ENCODE peak calls at places on chromosome 3, in four cellular contexts. B is cardiac muscle cell, G is spleen, K is left ventricle myocardium inferior. T is an unnamed sample.
A peak's percentile ranks its signal among the peaks of the same experiment; 100 is the strongest.

GRCh38 chr3:10788451-10788850 is 27.6 kb upstream of the SLC6A11 start:
- DNase-seq in B (no peak), G (no peak), K (no peak), T (no peak)

GRCh38 chr3:195453236-195453635 is 10.4 kb upstream of the ACAP2 start:
- DNase-seq in B (no peak), G (no peak), K (no peak), T (no peak)

GRCh38 chr3:197083486-197083885 is 53.9 kb upstream of the MELTF start:
- DNase-seq in B (peak; percentile 82), G (no peak), K (no peak), T (no peak)

GRCh38 chr3:69343875-69344274 is 42.0 kb downstream of the FRMD4B start:
- DNase-seq in B (no peak), G (no peak), K (no peak), T (no peak)

GRCh38 chr3:43481325-43481860 is 140.4 kb downstream of the ANO10 start:
- DNase-seq in B (no peak), G (no peak), K (no peak), T (no peak)

GRCh38 chr3:62109534-62109933 is 263.8 kb downstream of the FEZF2 start:
- DNase-seq in B (peak; percentile 98), G (no peak), K (peak; percentile 40), T (no peak)

GRCh38 chr3:45730409-45731154 is 41.4 kb downstream of the SACM1L start:
- DNase-seq in B (no peak), G (no peak), K (no peak), T (no peak)

GRCh38 chr3:45010718-45011355 is 15.3 kb upstream of the CLEC3B start:
- DNase-seq in B (peak; percentile 57), G (no peak), K (no peak), T (no peak)

GRCh38 chr3:40718681-40719080 is 193.9 kb downstream of the ZNF621 start:
- DNase-seq in B (no peak), G (no peak), K (no peak), T (no peak)

GRCh38 chr3:12705981-12706380 is 42.1 kb upstream of the RAF1 start:
- DNase-seq in B (peak; percentile 72), G (no peak), K (no peak), T (no peak)

GRCh38 chr3:50272911-50273688 is 4.2 kb downstream of the SEMA3B start:
- DNase-seq in B (peak; percentile 77), G (peak; percentile 97), K (peak; percentile 85), T (peak; percentile 92)

GRCh38 chr3:194685050-194685722 is 497 bp upstream of the FAM43A start:
- DNase-seq in B (no peak), G (no peak), K (no peak), T (no peak)

GRCh38 chr3:28651159-28651558 is 302.5 kb upstream of the AZI2 start:
- DNase-seq in B (peak; percentile 29), G (no peak), K (no peak), T (no peak)

GRCh38 chr3:172646439-172647015 is 64.3 kb downstream of the NCEH1 start:
- DNase-seq in B (peak; percentile 88), G (no peak), K (no peak), T (no peak)

GRCh38 chr3:58082047-58082446 is 73.8 kb downstream of the FLNB start:
- DNase-seq in B (peak; percentile 73), G (no peak), K (no peak), T (no peak)

GRCh38 chr3:107752202-107752990 is 229.6 kb downstream of the BBX start:
- DNase-seq in B (peak; percentile 52), G (no peak), K (no peak), T (no peak)

GRCh38 chr3:60998855-60999254 is 252.4 kb downstream of the FHIT start:
- DNase-seq in B (no peak), G (no peak), K (no peak), T (no peak)

GRCh38 chr3:187276397-187277128 is 15.0 kb downstream of the MASP1 start:
- DNase-seq in B (no peak), G (no peak), K (no peak), T (no peak)

GRCh38 chr3:25103391-25103790 is 324.7 kb upstream of the RARB start:
- DNase-seq in B (no peak), G (no peak), K (no peak), T (no peak)

GRCh38 chr3:58222161-58222724 is 11.5 kb upstream of the DNASE1L3 start:
- DNase-seq in B (no peak), G (no peak), K (no peak), T (no peak)

GRCh38 chr3:71391361-71391760 is 192.2 kb downstream of the FOXP1 start:
- DNase-seq in B (no peak), G (no peak), K (no peak), T (no peak)

GRCh38 chr3:164332856-164333802 is 745.2 kb downstream of the SI start:
- DNase-seq in B (no peak), G (no peak), K (no peak), T (no peak)

GRCh38 chr3:125668804-125669203 is 73.5 kb upstream of the OSBPL11 start:
- DNase-seq in B (no peak), G (no peak), K (no peak), T (no peak)

GRCh38 chr3:134150476-134150875 is 100.2 kb downstream of the RYK start:
- DNase-seq in B (no peak), G (no peak), K (no peak), T (no peak)

GRCh38 chr3:121724130-121724529 is 25.4 kb downstream of the GOLGB1 start:
- DNase-seq in B (peak; percentile 35), G (no peak), K (no peak), T (no peak)

GRCh38 chr3:14371573-14372474 is 30.6 kb upstream of the SLC6A6 start:
- DNase-seq in B (peak; percentile 38), G (peak; percentile 90), K (peak; percentile 89), T (peak; percentile 76)

GRCh38 chr3:113626513-113627371 is 69.7 kb downstream of the USF3 start:
- DNase-seq in B (peak; percentile 70), G (peak; percentile 82), K (peak; percentile 42), T (peak; percentile 82)

GRCh38 chr3:98900265-98901031 is 1.0 kb downstream of the DCBLD2 start:
- DNase-seq in B (no peak), G (no peak), K (no peak), T (no peak)

GRCh38 chr3:31793821-31794220 is 187.2 kb downstream of the OSBPL10 start:
- DNase-seq in B (no peak), G (no peak), K (no peak), T (no peak)

GRCh38 chr3:149638401-149639092 is 19.3 kb downstream of the WWTR1 start:
- DNase-seq in B (peak; percentile 47), G (no peak), K (no peak), T (no peak)

DNA sequence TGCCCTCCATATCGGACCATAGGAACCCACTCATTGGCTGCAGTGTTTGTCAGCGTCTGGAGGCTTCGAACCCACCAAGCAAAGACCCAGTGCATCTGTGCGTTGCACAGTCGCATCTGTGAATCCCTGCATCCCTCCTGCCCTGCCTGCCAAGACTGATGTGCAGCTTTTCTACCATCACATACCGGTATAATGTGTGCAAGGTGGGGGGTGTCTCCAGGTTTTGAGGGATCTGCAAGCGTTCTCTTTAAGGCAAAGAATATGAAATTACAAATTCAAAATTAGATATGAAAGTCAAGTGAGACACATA is 288 bp upstream of the NME9 start:
- DNase-seq in B (no peak), G (no peak), K (no peak), T (no peak)
- H3K27ac ChIP-seq in B (no peak overlapping the region), G (no peak overlapping the region), K (peak overlapping the region; percentile 55), T (peak overlapping the region; percentile 69)

DNA sequence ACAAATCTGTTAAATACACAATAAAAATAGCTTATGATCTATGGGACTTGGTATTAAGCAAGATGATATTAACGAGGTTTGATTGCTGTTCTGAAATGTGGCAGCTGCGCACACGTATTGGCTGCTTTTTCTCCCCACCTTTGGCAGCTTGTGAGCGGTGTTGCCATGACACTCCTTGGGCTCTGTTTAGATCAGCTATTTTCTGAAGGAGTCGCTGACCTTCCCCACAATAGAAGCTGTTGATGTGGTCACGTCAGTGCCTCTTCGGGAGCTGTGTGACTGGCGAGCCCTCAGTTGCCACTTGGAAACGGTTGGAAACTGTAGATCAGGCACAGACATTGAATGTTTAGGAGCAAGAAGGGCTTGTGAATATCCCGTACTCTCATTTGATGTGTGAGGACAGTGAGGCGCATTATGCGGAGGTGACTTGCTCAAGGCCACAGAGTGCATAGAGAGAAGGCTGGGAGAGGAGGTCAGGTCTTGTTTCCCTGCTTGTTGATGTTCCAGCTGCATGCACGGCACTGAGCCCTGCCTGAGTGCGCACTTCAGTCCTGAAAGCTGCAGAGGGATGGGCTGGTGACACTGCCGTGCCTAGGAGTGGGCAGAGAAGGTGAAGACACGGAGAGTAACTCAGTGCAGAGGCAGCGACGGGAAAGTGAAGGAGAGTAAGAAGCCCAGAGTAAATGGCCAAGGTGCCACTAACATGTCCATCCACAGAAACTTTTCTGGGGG is 198.4 kb downstream of the LPP start:
- DNase-seq in B (no peak), G (no peak), K (no peak), T (no peak)
- H3K27ac ChIP-seq in B (no peak overlapping the region), G (no peak overlapping the region), K (peak overlapping the region; percentile 87), T (peak overlapping the region; percentile 25)

GRCh38 chr3:23830869-23831484 is 25.2 kb downstream of the UBE2E1 start:
- DNase-seq in B (no peak), G (no peak), K (no peak), T (no peak)
- H3K27ac ChIP-seq in B (no peak overlapping the region), G (no peak overlapping the region), K (no peak overlapping the region), T (no peak overlapping the region)

GRCh38 chr3:72591522-72592421 is 256.5 kb downstream of the SHQ1 start:
- DNase-seq in B (peak; percentile 84), G (no peak), K (peak; percentile 20), T (peak; percentile 73)
- H3K27ac ChIP-seq in B (peak overlapping the region; percentile 95), G (no peak overlapping the region), K (no peak overlapping the region), T (peak overlapping the region; percentile 50)